ENCODE peak calls at places on chromosomes 3 and 15, in four cellular contexts. L is K562, N is HepG2, O is HCT116. R is an unnamed sample.

GRCh38 chr3:191376742-191377141 is 46.4 kb upstream of the UTS2B start:
- DNase-seq in L (no peak), N (no peak), O (no peak), R (peak; percentile 27)

GRCh38 chr15:25967120-25967519 is 104.0 kb upstream of the ATP10A start:
- DNase-seq in L (no peak), N (no peak), O (no peak), R (no peak)

GRCh38 chr3:116947148-116947547 is 237.6 kb downstream of the TUSC7 start:
- DNase-seq in L (no peak), N (no peak), O (no peak), R (no peak)

GRCh38 chr3:123028233-123028828 is 768 bp upstream of the SEMA5B start:
- DNase-seq in L (peak; percentile 53), N (peak; percentile 13), O (peak; percentile 43), R (peak; percentile 20)

GRCh38 chr3:147412491-147412916 is 3.3 kb downstream of the ZIC1 start:
- DNase-seq in L (no peak), N (no peak), O (no peak), R (no peak)

GRCh38 chr3:28915711-28916481 is 365.0 kb upstream of the RBMS3 start:
- DNase-seq in L (no peak), N (no peak), O (peak; percentile 26), R (no peak)

GRCh38 chr3:130973401-130973800 is 53.2 kb downstream of the ASTE1 start:
- DNase-seq in L (no peak), N (no peak), O (no peak), R (no peak)

GRCh38 chr3:14844386-14845170 is 25.8 kb downstream of the FGD5 start:
- DNase-seq in L (no peak), N (no peak), O (no peak), R (no peak)

GRCh38 chr3:74302959-74303358 is 311.5 kb downstream of the CNTN3 start:
- DNase-seq in L (no peak), N (no peak), O (no peak), R (no peak)

GRCh38 chr15:40055576-40056293 is 16.8 kb upstream of the SRP14 start:
- DNase-seq in L (no peak), N (no peak), O (no peak), R (no peak)

DNA sequence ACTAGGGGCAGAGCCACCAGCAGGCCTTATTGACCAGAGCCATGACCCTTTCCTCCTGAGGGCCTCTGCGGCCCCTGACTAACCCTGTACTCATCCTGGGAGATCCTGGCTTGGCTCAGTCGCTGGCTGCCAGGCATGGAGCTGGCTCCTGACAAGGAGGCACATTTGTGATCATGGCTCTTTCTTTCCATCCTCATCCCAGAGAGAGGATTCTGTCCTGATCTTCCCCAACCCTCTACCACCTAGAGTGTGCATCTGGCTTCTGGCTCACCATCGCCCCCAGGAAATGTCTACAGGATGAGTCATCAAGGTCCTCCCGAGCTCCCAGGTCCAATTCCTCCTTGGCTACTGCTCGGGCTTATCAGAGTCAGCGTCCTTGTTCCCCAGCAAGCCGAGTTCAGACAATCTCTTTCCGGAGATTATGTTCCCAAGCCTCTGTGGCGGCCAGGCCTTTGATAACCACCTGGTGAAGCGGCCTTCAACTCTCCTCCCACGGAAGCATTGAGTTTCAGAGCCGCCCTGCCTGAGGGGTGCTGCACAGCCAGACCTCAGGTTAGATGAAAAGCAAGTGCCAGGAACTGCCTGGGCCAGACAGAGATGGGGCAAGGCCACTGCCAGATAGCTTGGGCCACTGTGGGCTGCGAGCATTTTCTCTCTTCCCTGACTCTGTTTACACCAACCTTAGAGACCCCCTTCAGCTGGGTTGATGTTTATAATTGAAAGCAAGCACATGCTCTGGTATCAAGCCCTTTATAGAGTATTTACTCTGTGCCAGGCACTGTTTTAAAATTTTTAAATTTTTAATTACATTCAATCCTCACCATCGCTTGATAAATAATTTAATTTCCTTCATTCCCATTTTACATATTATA is 44.3 kb upstream of the MRPS22 start:
- DNase-seq in L (peak; percentile 92), N (peak; percentile 88), O (peak; percentile 95), R (no peak)
- TF ChIP-seq TCF7L2 in L (peak; percentile 68), N (no peak), O (peak; percentile 100), R (no peak)

DNA sequence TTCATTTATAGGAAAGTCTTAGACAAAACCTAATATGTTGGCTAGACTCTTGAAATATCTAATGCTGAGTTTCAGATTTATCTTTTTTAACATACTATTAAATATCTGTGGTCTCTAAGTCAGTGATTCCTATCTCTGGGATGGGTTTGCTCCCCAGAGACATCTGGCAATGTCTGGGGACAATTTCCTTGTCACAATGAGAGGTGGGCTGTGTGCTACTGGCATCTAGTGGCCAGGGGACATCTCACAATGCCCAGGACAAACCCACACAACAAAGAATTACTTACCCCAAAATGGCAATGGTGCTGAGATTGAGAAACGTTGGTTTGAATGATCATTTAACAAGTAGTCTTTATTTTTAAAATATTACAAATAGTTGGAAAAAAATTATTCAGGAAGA is 602.1 kb downstream of the MAGI1 start:
- DNase-seq in L (no peak), N (peak; percentile 5), O (no peak), R (no peak)
- TF ChIP-seq TCF7L2 in L (no peak), N (no peak), O (no peak), R (no peak)

DNA sequence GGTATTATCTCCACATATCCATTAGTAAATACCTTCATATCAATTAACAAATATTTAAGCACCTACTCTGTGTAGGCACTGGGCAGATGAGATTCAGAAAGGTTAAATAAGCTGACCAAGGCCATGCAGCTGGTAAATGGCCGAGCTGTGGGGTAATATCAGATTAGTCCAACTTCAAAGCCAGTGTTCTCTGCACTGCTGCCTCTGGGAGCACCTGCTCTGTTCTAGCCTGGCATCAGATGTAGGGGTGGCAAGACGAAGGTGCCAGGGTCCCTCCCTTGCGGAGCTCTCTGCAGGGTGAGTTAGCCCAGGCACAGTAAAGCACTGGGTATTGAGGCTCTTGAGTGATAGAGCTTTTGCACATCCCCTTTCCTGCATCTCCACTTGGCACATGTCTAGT is 5.5 kb downstream of the TATDN2 start:
- DNase-seq in L (no peak), N (no peak), O (no peak), R (no peak)
- TF ChIP-seq TCF7L2 in L (no peak), N (no peak), O (no peak), R (no peak)

DNA sequence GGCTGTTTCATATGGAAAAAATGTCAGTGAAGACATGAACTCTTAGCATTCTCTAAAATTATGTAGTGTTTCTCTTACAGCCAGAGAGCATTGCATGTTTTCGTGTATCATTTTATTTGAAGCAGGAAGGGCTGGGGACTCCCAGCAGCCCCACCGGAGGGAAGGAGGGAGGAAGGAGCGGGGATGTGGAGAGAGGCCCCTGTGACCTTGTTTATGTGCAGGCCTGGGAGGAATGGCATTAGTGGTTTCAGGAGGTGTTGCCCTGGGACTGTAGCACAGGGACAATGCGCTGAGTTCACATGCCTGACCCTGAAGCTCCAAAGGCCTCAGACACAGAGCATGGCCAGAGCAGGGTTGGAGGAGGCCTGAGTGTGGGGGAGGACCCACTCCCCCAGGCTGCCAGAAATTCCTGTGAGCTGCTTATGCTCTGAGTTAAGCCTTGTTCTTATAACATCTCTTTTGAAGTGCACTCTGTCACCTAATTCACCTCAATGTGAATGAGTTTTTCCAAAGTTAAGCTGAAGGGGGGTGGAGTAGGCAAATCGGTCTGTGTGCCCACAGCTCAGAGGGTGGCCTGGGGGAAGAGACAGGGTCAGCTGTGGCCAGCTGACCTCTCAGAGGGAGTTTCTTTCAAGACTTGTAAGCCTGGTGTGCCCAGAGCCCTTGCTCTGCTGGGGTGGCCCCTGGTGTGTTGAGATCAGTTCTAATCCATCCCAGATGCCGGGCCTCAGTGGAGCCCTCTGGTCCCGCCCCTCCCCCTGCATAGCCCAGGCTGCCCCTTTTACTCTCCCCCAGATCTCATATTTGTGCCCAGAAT is 3.9 kb upstream of the RNU6-1 start:
- DNase-seq in L (no peak), N (peak; percentile 87), O (no peak), R (no peak)
- TF ChIP-seq TCF7L2 in L (no peak), N (no peak), O (no peak), R (peak; percentile 90)

GRCh38 chr3:196559826-196560225 is 8.5 kb downstream of the WDR53 start:
- DNase-seq in L (no peak), N (no peak), O (no peak), R (no peak)
- TF ChIP-seq TCF7L2 in L (no peak), N (no peak), O (no peak), R (no peak)

DNA sequence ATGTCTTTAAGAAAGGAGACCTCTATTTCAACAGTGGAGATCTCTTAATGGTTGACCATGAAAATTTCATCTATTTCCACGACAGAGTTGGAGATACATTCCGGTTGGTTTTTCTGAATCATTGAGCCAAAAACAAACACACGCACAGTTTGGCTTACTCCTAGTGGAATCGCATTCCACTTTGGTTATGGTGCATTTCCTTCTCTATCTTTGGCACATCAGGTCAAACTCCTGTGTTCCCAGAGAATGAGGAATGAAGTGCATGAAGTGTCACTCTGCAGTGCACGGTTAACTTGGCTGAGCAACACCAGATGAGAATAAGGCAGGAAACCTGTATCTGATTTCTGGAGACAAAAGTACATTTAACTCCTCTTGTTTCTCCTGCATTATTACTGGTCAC is 38.5 kb downstream of the HDC start:
- DNase-seq in L (no peak), N (no peak), O (no peak), R (no peak)
- TF ChIP-seq TCF7L2 in L (no peak), N (no peak), O (no peak), R (no peak)

DNA sequence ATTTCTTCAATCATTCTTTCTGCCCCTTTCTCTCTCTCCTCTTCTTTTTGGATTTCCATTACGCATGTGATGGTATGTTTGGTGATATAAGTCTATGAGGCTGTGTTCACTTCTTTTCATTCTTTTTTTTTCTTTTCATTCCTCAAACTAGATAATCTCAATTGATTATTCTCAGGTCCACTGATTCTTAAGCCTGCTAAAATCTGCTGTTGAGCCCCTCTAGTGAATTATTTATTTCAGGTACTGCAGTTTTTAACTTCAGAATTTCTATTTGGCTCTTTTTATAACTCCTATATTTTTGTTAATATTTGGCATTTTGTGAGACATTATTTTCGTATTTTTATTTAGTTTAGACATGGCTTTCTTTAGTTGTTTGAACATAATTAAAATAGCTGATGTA is 671.3 kb upstream of the NECTIN3 start:
- DNase-seq in L (no peak), N (no peak), O (no peak), R (no peak)
- TF ChIP-seq TCF7L2 in L (no peak), N (no peak), O (no peak), R (no peak)

DNA sequence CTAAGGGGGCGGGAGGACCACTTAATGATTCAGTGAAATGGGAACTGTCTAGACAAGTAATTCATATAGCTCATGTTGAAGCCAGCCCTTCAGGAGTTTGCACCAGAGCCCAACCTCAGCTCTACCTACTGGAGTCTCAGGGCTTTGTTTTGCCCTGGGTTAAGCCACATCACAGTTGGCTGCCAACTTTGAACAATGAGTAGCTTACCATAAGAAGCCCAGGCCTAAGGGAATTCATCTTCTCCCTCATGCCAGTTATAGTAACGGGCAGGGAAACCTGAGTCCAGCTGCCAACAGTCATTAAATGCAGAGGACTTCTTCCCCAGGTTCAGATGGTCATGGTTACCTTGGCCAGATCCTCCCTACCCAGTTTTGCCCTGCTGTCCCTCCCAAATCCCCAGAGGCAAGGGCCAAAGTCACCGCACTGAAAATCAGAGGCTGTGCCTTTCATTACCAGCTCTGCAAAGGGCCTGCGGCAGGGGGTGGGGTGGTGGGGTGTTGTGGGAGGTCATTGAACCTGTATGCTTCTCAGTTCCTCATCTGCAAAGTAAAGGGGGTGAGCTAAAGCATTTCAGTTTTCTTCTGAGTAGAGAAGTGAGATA is 302.2 kb upstream of the NR2E3 start:
- DNase-seq in L (no peak), N (no peak), O (no peak), R (no peak)
- TF ChIP-seq TCF7L2 in L (no peak), N (no peak), O (no peak), R (no peak)

GRCh38 chr15:44593042-44593736 is 56.2 kb downstream of the EIF3J start:
- DNase-seq in L (no peak), N (no peak), O (peak; percentile 12), R (no peak)
- TF ChIP-seq TCF7L2 in L (no peak), N (no peak), O (no peak), R (no peak)